ENCODE peak calls at places on chromosomes 3 and 15, in ten cellular contexts. Q is GM12865; R is CD4-positive, CD25-positive, alpha-beta regulatory T cell; N is left colon; U is neural progenitor cell; J is neural crest cell; A is WTC11; Y is IMR-90; W is left cardiac atrium; O is activated T-cell treated with anti-CD3 and anti-CD28 coated beads for 1 hour. E is an unnamed sample.

GRCh38 chr15:69489101-69489571 is 36.5 kb downstream of the RPLP1 start:
- DNase-seq in Q (no peak), R (no peak), N (no peak), U (no peak), J (no peak), A (no peak), Y (no peak), W (no peak), O (no peak), E (no peak)

GRCh38 chr3:155356594-155357370 is 63.3 kb upstream of the STRIT1 start:
- DNase-seq in Q (no peak), R (no peak), N (no peak), U (peak), J (no peak), A (peak), Y (no peak), W (peak), O (no peak), E (no peak)

GRCh38 chr15:64695571-64695992 is 79.8 kb downstream of the RBPMS2 start:
- DNase-seq in Q (peak), R (no peak), N (no peak), U (no peak), J (no peak), A (no peak), Y (no peak), W (no peak), O (no peak), E (no peak)

GRCh38 chr15:62857411-62857853 is 185.1 kb upstream of the TPM1 start:
- DNase-seq in Q (no peak), R (peak), N (no peak), U (no peak), J (no peak), A (no peak), Y (no peak), W (no peak), O (no peak), E (no peak)

GRCh38 chr3:38536686-38537085 is 40.5 kb downstream of the EXOG start:
- DNase-seq in Q (no peak), R (no peak), N (no peak), U (no peak), J (no peak), A (no peak), Y (no peak), W (no peak), O (no peak), E (no peak)

GRCh38 chr3:149277338-149277813 is 55.7 kb upstream of the CP start:
- DNase-seq in Q (peak), R (peak), N (no peak), U (no peak), J (no peak), A (no peak), Y (peak), W (no peak), O (no peak), E (no peak)

GRCh38 chr3:189419022-189419421 is 212.2 kb upstream of the TP63 start:
- DNase-seq in Q (no peak), R (no peak), N (no peak), U (no peak), J (no peak), A (no peak), Y (no peak), W (no peak), O (no peak), E (no peak)

GRCh38 chr3:16478516-16478915 is 35.0 kb downstream of the RFTN1 start:
- DNase-seq in Q (no peak), R (no peak), N (no peak), U (no peak), J (no peak), A (no peak), Y (peak), W (no peak), O (no peak), E (no peak)

GRCh38 chr3:49998326-49998725 is 58.4 kb downstream of the RBM6 start:
- DNase-seq in Q (no peak), R (no peak), N (no peak), U (no peak), J (no peak), A (no peak), Y (peak), W (no peak), O (no peak), E (no peak)

GRCh38 chr15:37907136-37907535 is 27.3 kb upstream of the TMCO5A start:
- DNase-seq in Q (no peak), R (no peak), N (no peak), U (no peak), J (no peak), A (no peak), Y (peak), W (no peak), O (no peak), E (no peak)

GRCh38 chr3:112647122-112647521 is 6.2 kb upstream of the CCDC80 start:
- DNase-seq in Q (no peak), R (no peak), N (no peak), U (peak), J (no peak), A (no peak), Y (peak), W (no peak), O (no peak), E (no peak)

GRCh38 chr15:31227235-31227634 is 99.4 kb upstream of the KLF13 start:
- DNase-seq in Q (no peak), R (no peak), N (no peak), U (no peak), J (no peak), A (no peak), Y (no peak), W (no peak), O (no peak), E (no peak)

GRCh38 chr3:120264963-120265362 is 20.1 kb downstream of the GPR156 start:
- DNase-seq in Q (no peak), R (no peak), N (no peak), U (no peak), J (no peak), A (no peak), Y (no peak), W (no peak), O (no peak), E (no peak)

GRCh38 chr3:124829175-124829818 is 57.9 kb downstream of the ITGB5 start:
- DNase-seq in Q (no peak), R (no peak), N (no peak), U (no peak), J (no peak), A (no peak), Y (no peak), W (peak), O (no peak), E (no peak)

GRCh38 chr3:23576379-23576959 is 229.3 kb upstream of the UBE2E1 start:
- DNase-seq in Q (no peak), R (no peak), N (no peak), U (no peak), J (no peak), A (no peak), Y (no peak), W (no peak), O (no peak), E (no peak)

GRCh38 chr3:131072099-131072559 is 45.5 kb downstream of the NEK11 start:
- DNase-seq in Q (no peak), R (no peak), N (no peak), U (no peak), J (no peak), A (no peak), Y (peak), W (no peak), O (no peak), E (no peak)

GRCh38 chr15:76903251-76903681 is 1.9 kb downstream of the SCAPER start:
- DNase-seq in Q (peak), R (peak), N (no peak), U (peak), J (no peak), A (no peak), Y (peak), W (no peak), O (no peak), E (peak)

GRCh38 chr3:109050591-109051167 is 67.3 kb downstream of the MORC1 start:
- DNase-seq in Q (peak), R (peak), N (no peak), U (peak), J (no peak), A (no peak), Y (peak), W (no peak), O (no peak), E (no peak)

GRCh38 chr15:61660579-61660978 is 399.7 kb downstream of the VPS13C start:
- DNase-seq in Q (no peak), R (no peak), N (no peak), U (no peak), J (no peak), A (no peak), Y (peak), W (no peak), O (no peak), E (no peak)

GRCh38 chr3:107752202-107752990 is 229.6 kb downstream of the BBX start:
- DNase-seq in Q (peak), R (peak), N (no peak), U (peak), J (no peak), A (peak), Y (peak), W (no peak), O (no peak), E (no peak)

GRCh38 chr3:156781310-156782230 is 44.6 kb upstream of the LEKR1 start:
- DNase-seq in Q (no peak), R (no peak), N (no peak), U (no peak), J (no peak), A (no peak), Y (peak), W (no peak), O (no peak), E (no peak)

GRCh38 chr15:38145671-38146111 is 106.9 kb upstream of the SPRED1 start:
- DNase-seq in Q (peak), R (no peak), N (no peak), U (peak), J (no peak), A (no peak), Y (no peak), W (no peak), O (no peak), E (peak)

GRCh38 chr3:62554264-62554799 is 181.0 kb upstream of the FEZF2 start:
- DNase-seq in Q (peak), R (no peak), N (no peak), U (peak), J (no peak), A (peak), Y (no peak), W (no peak), O (no peak), E (no peak)

GRCh38 chr3:4824948-4825325 is 154.3 kb upstream of the BHLHE40 start:
- DNase-seq in Q (no peak), R (no peak), N (no peak), U (no peak), J (no peak), A (no peak), Y (peak), W (no peak), O (no peak), E (no peak)

GRCh38 chr15:98684995-98685525 is 36.7 kb downstream of the IGF1R start:
- DNase-seq in Q (no peak), R (no peak), N (no peak), U (no peak), J (no peak), A (no peak), Y (peak), W (no peak), O (no peak), E (no peak)

GRCh38 chr15:22780267-22780666 is 6.2 kb upstream of the NIPA1 start:
- DNase-seq in Q (peak), R (peak), N (no peak), U (no peak), J (no peak), A (no peak), Y (no peak), W (no peak), O (no peak), E (no peak)

GRCh38 chr3:138949002-138949418 is 2.0 kb downstream of the FOXL2NB start:
- DNase-seq in Q (no peak), R (no peak), N (no peak), U (peak), J (no peak), A (peak), Y (no peak), W (no peak), O (no peak), E (no peak)

GRCh38 chr15:39269352-39269751 is 311.5 kb upstream of the THBS1 start:
- DNase-seq in Q (no peak), R (no peak), N (no peak), U (no peak), J (no peak), A (no peak), Y (no peak), W (no peak), O (no peak), E (no peak)

GRCh38 chr3:195559723-195560409 is 16.7 kb upstream of the PPP1R2 start:
- DNase-seq in Q (no peak), R (no peak), N (no peak), U (no peak), J (no peak), A (no peak), Y (no peak), W (no peak), O (no peak), E (no peak)

GRCh38 chr3:173411288-173412064 is 13.9 kb downstream of the NLGN1 start:
- DNase-seq in Q (no peak), R (no peak), N (no peak), U (no peak), J (peak), A (no peak), Y (peak), W (no peak), O (no peak), E (peak)

GRCh38 chr3:114706591-114707224 is 412.9 kb downstream of the TIGIT start:
- DNase-seq in Q (peak), R (peak), N (no peak), U (no peak), J (no peak), A (no peak), Y (peak), W (no peak), O (no peak), E (no peak)

GRCh38 chr3:59246719-59247401 is 197.0 kb upstream of the CFAP20DC start:
- DNase-seq in Q (peak), R (no peak), N (no peak), U (no peak), J (no peak), A (no peak), Y (peak), W (no peak), O (no peak), E (no peak)

GRCh38 chr3:128784228-128784627 is 58.2 kb downstream of the RAB7A start:
- DNase-seq in Q (peak), R (peak), N (no peak), U (peak), J (peak), A (peak), Y (no peak), W (peak), O (peak), E (peak)

GRCh38 chr3:185319801-185320200 is 43.1 kb upstream of the MAP3K13 start:
- DNase-seq in Q (no peak), R (no peak), N (no peak), U (no peak), J (no peak), A (no peak), Y (no peak), W (no peak), O (no peak), E (no peak)

GRCh38 chr3:173750095-173750494 is 352.6 kb downstream of the NLGN1 start:
- DNase-seq in Q (no peak), R (no peak), N (no peak), U (no peak), J (no peak), A (no peak), Y (peak), W (no peak), O (no peak), E (no peak)

GRCh38 chr3:70531838-70532489 is 219.5 kb upstream of the MDFIC2 start:
- DNase-seq in Q (no peak), R (no peak), N (no peak), U (no peak), J (no peak), A (peak), Y (no peak), W (no peak), O (no peak), E (no peak)

GRCh38 chr3:38482951-38483350 is 13.2 kb upstream of the EXOG start:
- DNase-seq in Q (no peak), R (no peak), N (no peak), U (no peak), J (no peak), A (no peak), Y (no peak), W (no peak), O (no peak), E (no peak)

GRCh38 chr15:93770788-93771187 is 460.6 kb upstream of the MCTP2 start:
- DNase-seq in Q (no peak), R (no peak), N (no peak), U (no peak), J (no peak), A (no peak), Y (no peak), W (no peak), O (no peak), E (no peak)

GRCh38 chr15:40912478-40912877 is 16.7 kb upstream of the DLL4 start:
- DNase-seq in Q (peak), R (no peak), N (no peak), U (no peak), J (no peak), A (no peak), Y (no peak), W (no peak), O (no peak), E (no peak)